ENCODE peak calls at places on chromosomes 3 and 15, in ten cellular contexts. U, C, T, X, M, P, V, G, K and Y are unnamed samples.

GRCh38 chr15:73325191-73325980 is 43.4 kb downstream of the HCN4 start:
- DNase-seq in U (peak), C (peak), T (no peak), X (no peak), M (no peak), P (peak), V (no peak), G (peak), K (peak), Y (peak)

GRCh38 chr3:127350172-127351050 is 62.6 kb upstream of the PRR20G start:
- DNase-seq in U (no peak), C (no peak), T (no peak), X (no peak), M (no peak), P (no peak), V (no peak), G (no peak), K (no peak), Y (no peak)

GRCh38 chr3:133955892-133956291 is 60.2 kb upstream of the RAB6B start:
- DNase-seq in U (no peak), C (no peak), T (no peak), X (no peak), M (no peak), P (no peak), V (no peak), G (no peak), K (no peak), Y (no peak)

GRCh38 chr3:78003090-78003489 is 963.2 kb downstream of the ROBO2 start:
- DNase-seq in U (no peak), C (no peak), T (no peak), X (no peak), M (no peak), P (no peak), V (no peak), G (no peak), K (no peak), Y (no peak)

GRCh38 chr3:170012683-170013400 is 25.0 kb upstream of the GPR160 start:
- DNase-seq in U (no peak), C (no peak), T (no peak), X (no peak), M (no peak), P (no peak), V (no peak), G (no peak), K (no peak), Y (no peak)

GRCh38 chr3:183158552-183159006 is 4.0 kb downstream of the LAMP3 start:
- DNase-seq in U (no peak), C (peak), T (no peak), X (no peak), M (no peak), P (no peak), V (no peak), G (no peak), K (no peak), Y (no peak)

GRCh38 chr15:38603271-38603670 is 38.7 kb upstream of the RASGRP1 start:
- DNase-seq in U (no peak), C (no peak), T (no peak), X (no peak), M (no peak), P (no peak), V (no peak), G (no peak), K (no peak), Y (no peak)

GRCh38 chr3:98807011-98807410 is 43.9 kb downstream of the ST3GAL6 start:
- DNase-seq in U (no peak), C (no peak), T (no peak), X (no peak), M (no peak), P (no peak), V (no peak), G (no peak), K (no peak), Y (no peak)

GRCh38 chr3:97719156-97719821 is 45.3 kb upstream of the ARL6 start:
- DNase-seq in U (peak), C (peak), T (peak), X (peak), M (peak), P (no peak), V (peak), G (peak), K (peak), Y (peak)

GRCh38 chr3:126926684-126927404 is 56.1 kb upstream of the PLXNA1 start:
- DNase-seq in U (no peak), C (peak), T (no peak), X (peak), M (peak), P (no peak), V (no peak), G (no peak), K (no peak), Y (no peak)

GRCh38 chr15:55007561-55007960 is 189.2 kb downstream of the RSL24D1 start:
- DNase-seq in U (no peak), C (no peak), T (no peak), X (peak), M (no peak), P (no peak), V (no peak), G (no peak), K (no peak), Y (no peak)

GRCh38 chr3:128551872-128552271 is 58.9 kb upstream of the GATA2 start:
- DNase-seq in U (no peak), C (no peak), T (no peak), X (peak), M (no peak), P (no peak), V (no peak), G (no peak), K (no peak), Y (no peak)

GRCh38 chr3:150133293-150133692 is 162.6 kb upstream of the PFN2 start:
- DNase-seq in U (no peak), C (no peak), T (no peak), X (no peak), M (no peak), P (no peak), V (no peak), G (no peak), K (no peak), Y (no peak)

GRCh38 chr3:83216919-83217594 is 1455.6 kb upstream of the GBE1 start:
- DNase-seq in U (no peak), C (no peak), T (no peak), X (no peak), M (no peak), P (no peak), V (no peak), G (no peak), K (no peak), Y (no peak)

GRCh38 chr3:66075281-66075680 is 36.6 kb upstream of the MAGI1 start:
- DNase-seq in U (no peak), C (no peak), T (no peak), X (no peak), M (peak), P (no peak), V (no peak), G (no peak), K (no peak), Y (no peak)

GRCh38 chr3:123442908-123443307 is 6.0 kb downstream of the ADCY5 start:
- DNase-seq in U (no peak), C (no peak), T (no peak), X (no peak), M (no peak), P (no peak), V (no peak), G (no peak), K (no peak), Y (no peak)

GRCh38 chr15:47384316-47384715 is 333.0 kb upstream of the SEMA6D start:
- DNase-seq in U (no peak), C (no peak), T (no peak), X (peak), M (peak), P (no peak), V (peak), G (no peak), K (no peak), Y (no peak)

GRCh38 chr3:126969586-126969985 is 13.3 kb upstream of the PLXNA1 start:
- DNase-seq in U (no peak), C (no peak), T (no peak), X (no peak), M (no peak), P (no peak), V (no peak), G (no peak), K (no peak), Y (no peak)

GRCh38 chr15:72195101-72195511 is 2.5 kb downstream of the GRAMD2A start:
- DNase-seq in U (no peak), C (no peak), T (no peak), X (no peak), M (no peak), P (no peak), V (no peak), G (peak), K (no peak), Y (peak)

GRCh38 chr3:27939940-27940339 is 217.8 kb upstream of the EOMES start:
- DNase-seq in U (no peak), C (peak), T (no peak), X (no peak), M (peak), P (no peak), V (no peak), G (no peak), K (no peak), Y (no peak)

GRCh38 chr3:49992351-49992750 is 52.4 kb downstream of the RBM6 start:
- DNase-seq in U (no peak), C (no peak), T (no peak), X (no peak), M (no peak), P (no peak), V (no peak), G (no peak), K (no peak), Y (no peak)

GRCh38 chr3:114418107-114418506 is 124.3 kb downstream of the TIGIT start:
- DNase-seq in U (no peak), C (no peak), T (no peak), X (no peak), M (no peak), P (no peak), V (no peak), G (no peak), K (no peak), Y (no peak)

GRCh38 chr3:67531149-67532101 is 123.0 kb downstream of the SUCLG2 start:
- DNase-seq in U (no peak), C (peak), T (no peak), X (no peak), M (no peak), P (no peak), V (no peak), G (no peak), K (no peak), Y (no peak)

GRCh38 chr15:100849021-100849831 is 30.4 kb upstream of the ALDH1A3 start:
- DNase-seq in U (no peak), C (no peak), T (no peak), X (no peak), M (no peak), P (peak), V (no peak), G (no peak), K (no peak), Y (no peak)

GRCh38 chr3:124625084-124625483 is 105.2 kb upstream of the UMPS start:
- DNase-seq in U (no peak), C (no peak), T (no peak), X (no peak), M (no peak), P (no peak), V (no peak), G (no peak), K (no peak), Y (no peak)

GRCh38 chr15:83565553-83566159 is 88.3 kb upstream of the ADAMTSL3 start:
- DNase-seq in U (peak), C (peak), T (no peak), X (no peak), M (no peak), P (no peak), V (peak), G (peak), K (peak), Y (no peak)

GRCh38 chr3:14519406-14519805 is 20.7 kb downstream of the GRIP2 start:
- DNase-seq in U (no peak), C (no peak), T (no peak), X (no peak), M (no peak), P (no peak), V (no peak), G (no peak), K (no peak), Y (no peak)

GRCh38 chr3:50587806-50588758 is 18.8 kb downstream of the HEMK1 start:
- DNase-seq in U (no peak), C (no peak), T (no peak), X (no peak), M (no peak), P (no peak), V (no peak), G (peak), K (no peak), Y (no peak)